ENCODE peak calls at places on chromosomes 12 and 14, in five cellular contexts. One of them, this sample, is unnamed.

GRCh38 chr14:23608454-23608853 is 27.7 kb upstream of the DHRS2 start:
- DNase-seq in H9: no peak
- DNase-seq in astrocyte of the spinal cord: no peak
- DNase-seq in fibroblast of pulmonary artery: no peak
- DNase-seq in neural crest cell: no peak
- DNase-seq in this sample: no peak

GRCh38 chr12:117540011-117540410 is 178.6 kb upstream of the NOS1 start:
- DNase-seq in fibroblast of pulmonary artery: no peak
- DNase-seq in H9: no peak
- DNase-seq in neural crest cell: no peak
- DNase-seq in astrocyte of the spinal cord: no peak
- DNase-seq in this sample: no peak

GRCh38 chr12:91819132-91819447 is 326.6 kb downstream of the BTG1 start:
- DNase-seq in neural crest cell: no peak
- DNase-seq in fibroblast of pulmonary artery: no peak
- DNase-seq in astrocyte of the spinal cord: no peak
- DNase-seq in H9: no peak
- DNase-seq in this sample: no peak

GRCh38 chr14:52439476-52439875 is 112.8 kb downstream of the TXNDC16 start:
- DNase-seq in H9: no peak
- DNase-seq in astrocyte of the spinal cord: no peak
- DNase-seq in neural crest cell: no peak
- DNase-seq in fibroblast of pulmonary artery: no peak
- DNase-seq in this sample: no peak

GRCh38 chr12:124369055-124369900 is 74.4 kb downstream of the RFLNA start:
- DNase-seq in neural crest cell: no peak
- DNase-seq in H9: no peak
- DNase-seq in astrocyte of the spinal cord: peak; percentile 97
- DNase-seq in fibroblast of pulmonary artery: peak; percentile 97
- DNase-seq in this sample: no peak

GRCh38 chr12:121861549-121862254 is 3.0 kb upstream of the HPD start:
- DNase-seq in neural crest cell: no peak
- DNase-seq in astrocyte of the spinal cord: peak; percentile 22
- DNase-seq in fibroblast of pulmonary artery: no peak
- DNase-seq in H9: no peak
- DNase-seq in this sample: no peak

GRCh38 chr12:91222746-91223145 is 40.1 kb upstream of the DCN start:
- DNase-seq in H9: no peak
- DNase-seq in astrocyte of the spinal cord: peak; percentile 83
- DNase-seq in neural crest cell: no peak
- DNase-seq in fibroblast of pulmonary artery: peak; percentile 85
- DNase-seq in this sample: no peak

GRCh38 chr12:119804011-119804641 is 73.0 kb downstream of the CIT start:
- DNase-seq in neural crest cell: peak; percentile 50
- DNase-seq in fibroblast of pulmonary artery: peak; percentile 64
- DNase-seq in astrocyte of the spinal cord: peak; percentile 68
- DNase-seq in H9: peak; percentile 93
- DNase-seq in this sample: no peak

GRCh38 chr14:96508900-96509299 is 6.7 kb downstream of the PAPOLA start:
- DNase-seq in neural crest cell: no peak
- DNase-seq in astrocyte of the spinal cord: no peak
- DNase-seq in fibroblast of pulmonary artery: peak; percentile 9
- DNase-seq in H9: no peak
- DNase-seq in this sample: no peak

GRCh38 chr12:75706786-75707605 is 195.6 kb upstream of the KRR1 start:
- DNase-seq in astrocyte of the spinal cord: peak; percentile 77
- DNase-seq in fibroblast of pulmonary artery: peak; percentile 86
- DNase-seq in H9: no peak
- DNase-seq in neural crest cell: no peak
- DNase-seq in this sample: no peak

GRCh38 chr14:105012171-105012985 is 8.5 kb downstream of the CDCA4 start:
- DNase-seq in astrocyte of the spinal cord: no peak
- DNase-seq in H9: no peak
- DNase-seq in fibroblast of pulmonary artery: no peak
- DNase-seq in neural crest cell: no peak
- DNase-seq in this sample: no peak
- TF ChIP-seq CTCF in astrocyte of the spinal cord: peak; percentile 33
- TF ChIP-seq CTCF in H9: peak; percentile 36
- TF ChIP-seq CTCF in fibroblast of pulmonary artery: peak; percentile 3
- TF ChIP-seq CTCF in neural crest cell: peak; percentile 21
- TF ChIP-seq CTCF in this sample: no peak

GRCh38 chr12:39587247-39587646 is 32.4 kb downstream of the ABCD2 start:
- DNase-seq in fibroblast of pulmonary artery: peak; percentile 29
- DNase-seq in H9: no peak
- DNase-seq in neural crest cell: no peak
- DNase-seq in astrocyte of the spinal cord: peak; percentile 33
- DNase-seq in this sample: no peak
- TF ChIP-seq CTCF in fibroblast of pulmonary artery: peak; percentile 28
- TF ChIP-seq CTCF in H9: peak; percentile 41
- TF ChIP-seq CTCF in neural crest cell: no peak
- TF ChIP-seq CTCF in astrocyte of the spinal cord: peak; percentile 41
- TF ChIP-seq CTCF in this sample: peak; percentile 20

DNA sequence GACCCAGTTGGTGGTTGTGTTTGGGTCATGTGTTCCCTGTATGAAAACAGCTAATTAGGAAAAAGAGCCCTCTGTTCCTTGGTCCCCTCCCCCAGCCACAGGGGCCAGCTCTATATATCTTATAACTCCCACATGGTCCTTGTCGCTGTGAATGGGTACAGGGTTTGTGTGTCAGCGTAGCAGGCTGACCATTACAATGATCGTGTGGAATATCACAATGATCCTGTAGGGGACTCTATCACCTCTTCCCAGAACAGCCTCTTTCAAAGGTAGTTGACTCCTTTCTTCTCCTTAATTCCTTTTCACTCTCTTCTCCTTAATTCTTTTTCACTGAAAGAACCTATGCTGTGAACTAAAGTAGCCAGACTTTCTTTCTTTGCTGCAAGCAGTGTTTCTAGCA is 51.6 kb upstream of the RIC8B start:
- DNase-seq in H9: no peak
- DNase-seq in neural crest cell: no peak
- DNase-seq in astrocyte of the spinal cord: no peak
- DNase-seq in fibroblast of pulmonary artery: no peak
- DNase-seq in this sample: no peak
- TF ChIP-seq CTCF in H9: peak; percentile 62
- TF ChIP-seq CTCF in neural crest cell: no peak
- TF ChIP-seq CTCF in astrocyte of the spinal cord: no peak
- TF ChIP-seq CTCF in fibroblast of pulmonary artery: peak; percentile 9
- TF ChIP-seq CTCF in this sample: no peak

GRCh38 chr14:65077318-65077717 is 25.0 kb downstream of the MAX start:
- DNase-seq in neural crest cell: no peak
- DNase-seq in fibroblast of pulmonary artery: no peak
- DNase-seq in astrocyte of the spinal cord: no peak
- DNase-seq in H9: peak; percentile 41
- DNase-seq in this sample: no peak
- TF ChIP-seq CTCF in neural crest cell: no peak
- TF ChIP-seq CTCF in fibroblast of pulmonary artery: no peak
- TF ChIP-seq CTCF in astrocyte of the spinal cord: no peak
- TF ChIP-seq CTCF in H9: no peak
- TF ChIP-seq CTCF in this sample: no peak

DNA sequence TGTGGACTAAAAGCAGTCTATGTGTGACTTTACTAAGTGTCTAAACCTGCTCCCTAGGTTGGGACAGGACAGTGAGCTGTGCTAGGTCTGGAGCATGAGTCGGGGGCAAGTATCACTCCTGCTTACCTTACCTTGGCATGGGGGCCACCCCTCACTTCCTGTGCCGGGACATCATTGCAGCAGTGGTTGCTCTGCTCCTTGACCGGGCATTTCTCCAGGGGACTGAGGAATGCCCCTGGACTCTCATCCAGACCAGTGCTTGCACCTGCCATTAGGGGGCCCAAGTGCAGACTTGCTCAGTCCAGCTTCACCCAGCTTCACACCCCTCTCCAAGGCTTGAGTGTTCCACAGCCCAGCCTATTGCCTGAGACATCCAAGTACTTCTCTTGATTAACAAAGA is 84.7 kb upstream of the NELL2 start:
- DNase-seq in H9: peak; percentile 86
- DNase-seq in astrocyte of the spinal cord: no peak
- DNase-seq in fibroblast of pulmonary artery: no peak
- DNase-seq in neural crest cell: no peak
- DNase-seq in this sample: no peak
- TF ChIP-seq CTCF in H9: peak; percentile 63
- TF ChIP-seq CTCF in astrocyte of the spinal cord: no peak
- TF ChIP-seq CTCF in fibroblast of pulmonary artery: no peak
- TF ChIP-seq CTCF in neural crest cell: no peak
- TF ChIP-seq CTCF in this sample: no peak

GRCh38 chr14:35911097-35911496 is 85.0 kb downstream of the BRMS1L start:
- DNase-seq in neural crest cell: no peak
- DNase-seq in H9: no peak
- DNase-seq in fibroblast of pulmonary artery: no peak
- DNase-seq in astrocyte of the spinal cord: no peak
- DNase-seq in this sample: no peak
- TF ChIP-seq CTCF in neural crest cell: no peak
- TF ChIP-seq CTCF in H9: no peak
- TF ChIP-seq CTCF in fibroblast of pulmonary artery: no peak
- TF ChIP-seq CTCF in astrocyte of the spinal cord: no peak
- TF ChIP-seq CTCF in this sample: no peak

GRCh38 chr12:7905071-7905470 is 30.9 kb downstream of the SLC2A3 start:
- DNase-seq in astrocyte of the spinal cord: peak; percentile 31
- DNase-seq in neural crest cell: no peak
- DNase-seq in fibroblast of pulmonary artery: peak; percentile 60
- DNase-seq in H9: no peak
- DNase-seq in this sample: no peak

DNA sequence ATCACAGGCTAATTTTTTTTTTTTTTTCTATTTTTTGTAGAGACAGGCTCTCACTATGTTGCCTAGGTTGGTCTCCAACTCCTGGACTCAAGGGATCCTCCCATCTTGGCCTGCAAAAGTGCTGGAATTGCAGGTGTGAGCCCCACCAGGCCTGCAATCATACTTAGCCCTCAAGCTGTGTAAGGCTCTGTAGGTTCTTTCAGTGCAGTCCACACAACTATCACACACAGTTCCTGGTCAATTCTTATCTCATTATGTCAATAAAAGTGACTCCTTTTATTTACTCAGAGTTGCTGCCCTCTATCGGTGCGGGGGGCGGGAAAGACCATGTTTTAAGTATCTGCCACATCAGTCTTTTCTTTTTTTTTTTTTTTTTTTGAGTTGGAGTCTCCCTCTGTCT is 29.0 kb downstream of the SLC2A3 start:
- DNase-seq in astrocyte of the spinal cord: peak; percentile 55
- DNase-seq in neural crest cell: peak; percentile 5
- DNase-seq in H9: peak; percentile 80
- DNase-seq in fibroblast of pulmonary artery: peak; percentile 43
- DNase-seq in this sample: no peak
- TF ChIP-seq CTCF in astrocyte of the spinal cord: peak; percentile 51
- TF ChIP-seq CTCF in neural crest cell: peak; percentile 61
- TF ChIP-seq CTCF in H9: peak; percentile 63
- TF ChIP-seq CTCF in fibroblast of pulmonary artery: peak; percentile 39
- TF ChIP-seq CTCF in this sample: no peak

This sample was measured in natural killer cell.